ENCODE peak calls at places on chromosomes 3 and 15, in four cellular contexts. D is Peyer's patch, Q is psoas muscle, L is endodermal cell. H is an unnamed sample.

GRCh38 chr3:71254251-71254650 is 329.3 kb downstream of the FOXP1 start:
- DNase-seq in D (peak; percentile 53), Q (no peak), L (no peak), H (no peak)

GRCh38 chr3:49638445-49638844 is 35.7 kb upstream of the APEH start:
- DNase-seq in L (no peak), D (no peak), Q (no peak), H (no peak)

GRCh38 chr3:146781059-146781458 is 175.9 kb upstream of the PLSCR5 start:
- DNase-seq in L (peak; percentile 77), Q (no peak), D (no peak), H (no peak)

GRCh38 chr3:158456114-158456513 is 114.9 kb upstream of the MLF1 start:
- DNase-seq in L (no peak), Q (no peak), D (no peak), H (no peak)

GRCh38 chr3:151443583-151443982 is 17.3 kb downstream of the IGSF10 start:
- DNase-seq in Q (no peak), D (no peak), L (peak; percentile 80), H (no peak)

GRCh38 chr3:102057781-102058421 is 208.6 kb downstream of the NFKBIZ start:
- DNase-seq in Q (no peak), L (no peak), D (no peak), H (no peak)

GRCh38 chr3:171614318-171614967 is 154.2 kb upstream of the TNIK start:
- DNase-seq in L (peak; percentile 90), D (no peak), Q (peak; percentile 15), H (peak; percentile 41)

GRCh38 chr3:86774082-86774691 is 216.8 kb downstream of the VGLL3 start:
- DNase-seq in D (no peak), Q (no peak), L (no peak), H (no peak)

GRCh38 chr3:138835177-138835757 is 539 bp upstream of the PIK3CB start:
- DNase-seq in D (no peak), Q (no peak), L (no peak), H (no peak)

GRCh38 chr3:114310701-114311100 is 16.9 kb downstream of the TIGIT start:
- DNase-seq in L (no peak), D (no peak), Q (no peak), H (no peak)

DNA sequence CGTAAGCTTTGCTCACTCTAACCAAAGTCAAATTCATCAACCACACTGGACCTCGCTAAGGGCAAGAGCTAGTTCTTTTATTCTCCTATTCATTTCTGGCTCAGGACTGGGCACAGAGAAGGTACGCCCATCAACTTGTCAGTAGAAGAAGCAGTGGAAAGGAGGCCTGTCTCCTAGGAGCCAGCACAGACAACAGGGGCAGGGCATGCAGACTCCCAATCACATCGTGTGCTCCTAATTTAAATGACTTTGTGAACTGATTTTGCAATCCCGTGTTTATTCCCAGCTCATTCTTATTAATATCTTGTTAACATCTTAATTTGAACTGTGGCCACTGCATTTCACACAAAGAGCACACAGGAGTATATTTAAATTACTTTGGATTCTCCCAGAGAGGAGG is 161.1 kb upstream of the BCL6 start:
- DNase-seq in L (no peak), Q (no peak), D (no peak), H (no peak)
- H3K27ac ChIP-seq in L (no peak overlapping the region), Q (no peak overlapping the region), D (peak overlapping the region; percentile 3), H (no peak overlapping the region)

DNA sequence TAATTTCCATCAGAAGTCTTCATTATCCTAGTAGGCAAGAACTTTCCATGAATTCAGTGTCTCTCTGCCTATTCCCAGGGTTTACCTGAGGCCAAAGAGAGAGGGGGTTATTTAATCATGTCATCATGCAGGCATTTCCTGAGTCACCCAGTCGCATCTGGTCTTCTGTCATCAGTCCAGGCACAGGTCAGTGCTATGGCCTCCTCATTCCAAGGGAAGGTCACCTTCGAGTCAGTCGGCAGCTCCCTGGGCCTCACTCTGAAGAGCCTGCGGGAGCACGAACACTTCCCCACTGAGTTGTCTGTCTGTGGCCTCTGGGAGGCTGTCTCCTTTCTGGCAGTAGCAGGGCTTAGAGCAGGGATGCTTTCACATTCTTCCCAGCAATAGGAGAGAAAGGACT is 26.2 kb upstream of the LRTM1 start:
- DNase-seq in Q (peak; percentile 17), L (peak; percentile 78), D (no peak), H (no peak)
- TF ChIP-seq CTCF in Q (no peak), L (no peak), D (no peak), H (no peak)

GRCh38 chr15:75867428-75867827 is 24.2 kb downstream of the UBE2Q2 start:
- DNase-seq in Q (no peak), L (no peak), D (no peak), H (no peak)
- H3K27ac ChIP-seq in Q (no peak overlapping the region), L (no peak overlapping the region), D (no peak overlapping the region), H (no peak overlapping the region)

GRCh38 chr3:148759425-148759824 is 61.7 kb downstream of the AGTR1 start:
- DNase-seq in Q (no peak), L (no peak), D (no peak), H (no peak)

GRCh38 chr3:148758303-148758884 is 60.7 kb downstream of the AGTR1 start:
- DNase-seq in Q (no peak), L (no peak), D (no peak), H (no peak)

GRCh38 chr3:148763921-148764320 is 63.7 kb upstream of the CPB1 start:
- DNase-seq in L (no peak), Q (no peak), D (no peak), H (no peak)
- TF ChIP-seq CTCF in L (no peak), Q (no peak), D (no peak), H (no peak)

DNA sequence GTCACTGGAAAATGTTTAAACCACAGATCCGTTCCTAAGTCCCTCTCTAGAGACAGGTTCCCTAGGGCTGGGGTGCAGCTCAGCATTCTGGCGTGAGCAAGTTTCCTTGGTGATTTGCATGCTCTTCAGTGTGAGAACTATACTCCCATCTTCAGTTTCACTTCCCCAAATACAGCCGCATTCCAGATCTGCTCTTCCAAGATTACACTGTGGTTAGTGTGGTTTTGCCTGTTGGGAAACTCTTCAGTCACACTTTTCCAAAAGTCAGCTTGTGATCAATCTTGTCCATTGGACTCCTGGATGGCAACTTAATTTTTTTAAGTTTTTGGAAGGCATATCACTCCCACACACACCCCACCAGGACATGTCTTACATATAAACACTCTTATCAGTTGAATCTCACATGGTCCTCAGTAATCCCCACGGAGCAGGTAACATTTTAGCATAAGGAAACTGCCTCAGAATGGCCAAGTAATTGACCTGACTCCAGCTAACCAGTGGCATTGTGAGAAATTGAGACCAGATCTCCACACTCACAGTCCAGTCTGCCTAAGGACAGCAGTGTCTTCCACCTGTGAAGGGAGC is 33.5 kb upstream of the PTPN23 start:
- DNase-seq in D (no peak), Q (no peak), L (no peak), H (no peak)
- H3K27ac ChIP-seq in D (no peak overlapping the region), Q (no peak overlapping the region), L (no peak overlapping the region), H (no peak overlapping the region)

GRCh38 chr3:33439421-33440327 is 531 bp downstream of the UBP1 start:
- DNase-seq in Q (peak; percentile 60), D (peak; percentile 72), L (peak; percentile 79), H (peak; percentile 91)
- TF ChIP-seq CTCF in Q (peak; percentile 46), D (no peak), L (peak; percentile 48), H (no peak)

GRCh38 chr3:13656584-13657301 is 107.8 kb downstream of the FBLN2 start:
- DNase-seq in D (no peak), L (no peak), Q (no peak), H (no peak)

GRCh38 chr3:13658681-13659080 is 109.8 kb downstream of the FBLN2 start:
- DNase-seq in D (no peak), Q (no peak), L (no peak), H (no peak)

GRCh38 chr3:13660042-13660874 is 111.3 kb downstream of the FBLN2 start:
- DNase-seq in L (no peak), D (no peak), Q (no peak), H (no peak)

GRCh38 chr3:13659221-13659969 is 110.5 kb downstream of the FBLN2 start:
- DNase-seq in L (no peak), Q (no peak), D (no peak), H (no peak)

GRCh38 chr3:13657660-13658435 is 108.9 kb downstream of the FBLN2 start:
- DNase-seq in Q (peak; percentile 45), L (peak; percentile 90), D (no peak), H (no peak)
- H3K27ac ChIP-seq in Q (no peak overlapping the region), L (no peak overlapping the region), D (no peak overlapping the region), H (no peak overlapping the region)

DNA sequence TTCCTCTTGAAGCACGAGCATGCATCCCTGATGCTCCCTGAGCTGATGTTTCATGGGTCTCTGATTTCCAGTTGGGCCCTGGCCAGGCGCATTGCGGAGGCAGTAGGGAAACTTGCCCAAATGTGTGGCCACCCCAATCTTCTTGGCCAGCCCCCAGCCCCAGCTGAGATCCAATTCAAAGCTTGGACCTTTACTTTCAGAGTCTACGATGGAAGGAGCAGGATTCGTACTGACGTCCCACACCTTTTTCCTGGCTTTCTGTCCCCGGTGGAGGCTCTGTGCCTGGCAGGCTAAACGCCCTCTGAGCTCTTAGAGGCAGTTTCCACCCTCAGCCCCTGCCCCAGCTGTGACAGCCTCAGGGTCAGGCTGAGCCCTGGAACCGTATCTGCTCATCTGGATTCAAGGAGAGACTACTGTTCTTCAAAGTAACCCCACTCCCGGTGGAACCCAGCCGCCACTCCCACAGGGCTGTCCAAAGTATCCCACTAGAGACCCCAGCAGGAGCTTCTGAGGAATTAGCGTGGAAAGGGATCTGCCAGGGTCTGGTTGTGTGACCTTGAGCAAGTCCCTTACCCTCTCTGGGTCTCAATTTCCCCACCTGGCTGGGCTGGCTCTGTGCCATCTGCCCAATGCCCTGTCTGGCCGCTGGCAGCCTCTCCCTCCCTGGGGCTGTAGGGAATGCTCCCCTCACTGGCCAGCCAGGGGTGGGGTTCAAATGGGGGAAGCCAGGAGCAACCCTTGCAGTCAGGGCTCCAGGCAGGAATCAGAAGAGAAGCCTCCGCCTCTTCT is 37.3 kb downstream of the CPN2 start:
- DNase-seq in D (no peak), L (peak; percentile 82), Q (peak; percentile 83), H (no peak)
- TF ChIP-seq CTCF in D (no peak), L (peak; percentile 60), Q (no peak), H (no peak)

DNA sequence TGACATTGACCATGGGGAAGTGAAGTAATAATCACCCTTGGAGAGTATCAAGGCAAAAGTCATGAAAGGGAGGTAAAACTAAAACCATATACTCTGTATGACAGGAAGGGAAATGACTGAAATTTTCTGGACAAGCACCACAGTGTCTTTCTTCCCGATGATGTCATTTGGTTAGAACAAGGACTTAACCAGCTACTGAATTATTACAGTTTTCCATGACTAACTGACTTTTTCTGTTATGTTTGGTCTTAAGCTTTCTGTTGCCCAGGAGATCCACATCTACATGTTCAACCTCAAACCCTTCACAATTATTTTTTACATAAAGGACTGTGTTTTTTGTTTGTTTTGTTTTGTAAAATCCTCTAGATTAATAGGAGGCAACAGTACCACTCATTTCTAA is 191.9 kb upstream of the IL12A start:
- DNase-seq in D (no peak), Q (no peak), L (no peak), H (no peak)
- H3K27ac ChIP-seq in D (peak overlapping the region; percentile 38), Q (no peak overlapping the region), L (no peak overlapping the region), H (peak overlapping the region; percentile 51)

DNA sequence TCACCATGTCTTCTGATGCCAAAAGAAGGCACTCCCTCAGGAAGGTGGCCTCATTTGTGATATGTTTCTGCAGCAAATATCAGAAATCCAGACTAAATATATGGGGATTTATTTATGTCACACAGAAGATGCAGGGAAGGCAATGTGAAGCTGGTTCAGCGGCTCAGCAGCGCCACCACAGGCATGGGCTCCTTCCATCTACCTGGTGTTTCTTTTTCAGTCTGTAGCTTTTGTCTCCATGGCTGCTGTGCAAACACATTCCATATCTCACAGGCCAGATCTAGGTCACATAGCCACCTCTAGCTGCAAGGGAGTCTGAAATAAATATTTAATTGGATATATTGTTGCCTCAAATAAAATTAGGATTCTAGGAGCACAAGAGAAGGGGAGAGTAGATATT is 502.1 kb upstream of the IL12A start:
- DNase-seq in D (no peak), L (peak; percentile 79), Q (no peak), H (no peak)
- TF ChIP-seq CTCF in D (no peak), L (peak; percentile 63), Q (no peak), H (no peak)

H was measured in left lung.